ENCODE peak calls at places on chromosomes 11 and 22, in four cellular contexts. E is K562, T is GM12878, M is WTC11. P is an unnamed sample.
A peak's percentile ranks its signal among the peaks of the same experiment; 100 is the strongest.

GRCh38 chr11:102345923-102346322 is 1.1 kb upstream of the BIRC2 start:
- DNase-seq in E (peak; percentile 36), T (no peak), M (no peak), P (peak; percentile 64)

GRCh38 chr11:102318469-102318868 is 1.2 kb downstream of the BIRC3 start:
- DNase-seq in E (no peak), T (no peak), M (no peak), P (no peak)

GRCh38 chr11:43789700-43790443 is 90.8 kb upstream of the ALKBH3 start:
- DNase-seq in E (no peak), T (no peak), M (no peak), P (no peak)

GRCh38 chr11:96228472-96228871 is 114.5 kb downstream of the MAML2 start:
- DNase-seq in E (no peak), T (no peak), M (no peak), P (peak; percentile 68)

GRCh38 chr11:66856496-66857233 is at the start of gene LRFN4:
- DNase-seq in E (peak; percentile 37), T (no peak), M (peak; percentile 61), P (no peak)

GRCh38 chr11:93622043-93622442 is 39.4 kb upstream of the CEP295 start:
- DNase-seq in E (peak; percentile 20), T (no peak), M (no peak), P (peak; percentile 11)

GRCh38 chr11:3046641-3047040 is 10.6 kb downstream of the CARS1 start:
- DNase-seq in E (no peak), T (no peak), M (no peak), P (no peak)

GRCh38 chr22:48089601-48090331 is 1327.3 kb downstream of the TBC1D22A start:
- DNase-seq in E (peak; percentile 10), T (no peak), M (no peak), P (no peak)

GRCh38 chr22:47090591-47091240 is 328.3 kb downstream of the TBC1D22A start:
- DNase-seq in E (peak; percentile 86), T (no peak), M (peak; percentile 54), P (no peak)

GRCh38 chr11:70799386-70799785 is 401.1 kb downstream of the CTTN start:
- DNase-seq in E (no peak), T (no peak), M (no peak), P (no peak)

GRCh38 chr22:20430641-20431519 is 6.7 kb downstream of the SCARF2 start:
- DNase-seq in E (no peak), T (no peak), M (peak; percentile 68), P (no peak)

GRCh38 chr11:4479676-4480075 is 2.8 kb upstream of the OR52K1 start:
- DNase-seq in E (no peak), T (no peak), M (no peak), P (no peak)

GRCh38 chr11:45155627-45156180 is 9.3 kb downstream of the PRDM11 start:
- DNase-seq in E (no peak), T (no peak), M (no peak), P (no peak)

GRCh38 chr11:33633251-33634003 is 67.2 kb downstream of the C11orf91 start:
- DNase-seq in E (no peak), T (no peak), M (no peak), P (peak; percentile 82)

GRCh38 chr11:6586434-6587359 is 16.7 kb downstream of the RRP8 start:
- DNase-seq in E (no peak), T (no peak), M (no peak), P (no peak)

GRCh38 chr11:44301856-44302231 is 8.1 kb downstream of the ALX4 start:
- DNase-seq in E (peak; percentile 33), T (no peak), M (no peak), P (no peak)

GRCh38 chr11:119352857-119353260 is 6.4 kb upstream of the MFRP start:
- DNase-seq in E (peak; percentile 62), T (no peak), M (no peak), P (peak; percentile 92)

GRCh38 chr11:65428578-65429068 is 6.0 kb downstream of the NEAT1 start:
- DNase-seq in E (peak; percentile 60), T (no peak), M (no peak), P (no peak)

GRCh38 chr11:74279256-74279655 is 32.2 kb downstream of the P4HA3 start:
- DNase-seq in E (no peak), T (no peak), M (no peak), P (no peak)

GRCh38 chr11:56624661-56625110 is 10.0 kb upstream of the OR5M1 start:
- DNase-seq in E (peak; percentile 15), T (peak; percentile 30), M (no peak), P (peak; percentile 55)

GRCh38 chr11:9941991-9942390 is 278.1 kb downstream of the SWAP70 start:
- DNase-seq in E (no peak), T (no peak), M (no peak), P (no peak)

GRCh38 chr22:26617251-26618199 is at the start of gene CRYBB1:
- DNase-seq in E (peak; percentile 66), T (no peak), M (no peak), P (no peak)

GRCh38 chr11:126102436-126102894 is 39.8 kb upstream of the CDON start:
- DNase-seq in E (peak; percentile 52), T (peak; percentile 16), M (no peak), P (peak; percentile 25)

GRCh38 chr11:3121931-3122774 is 43.0 kb downstream of the OSBPL5 start:
- DNase-seq in E (no peak), T (no peak), M (peak; percentile 11), P (no peak)

GRCh38 chr11:68450711-68451110 is 9.8 kb upstream of the PPP6R3 start:
- DNase-seq in E (no peak), T (no peak), M (no peak), P (no peak)
- TF ChIP-seq NR2C2 in E (no peak), T (no peak), M (no peak), P (no peak)

GRCh38 chr11:26947379-26947844 is 46.5 kb upstream of the FIBIN start:
- DNase-seq in E (no peak), T (no peak), M (no peak), P (no peak)
- TF ChIP-seq NR2C2 in E (no peak), T (no peak), M (no peak), P (no peak)

DNA sequence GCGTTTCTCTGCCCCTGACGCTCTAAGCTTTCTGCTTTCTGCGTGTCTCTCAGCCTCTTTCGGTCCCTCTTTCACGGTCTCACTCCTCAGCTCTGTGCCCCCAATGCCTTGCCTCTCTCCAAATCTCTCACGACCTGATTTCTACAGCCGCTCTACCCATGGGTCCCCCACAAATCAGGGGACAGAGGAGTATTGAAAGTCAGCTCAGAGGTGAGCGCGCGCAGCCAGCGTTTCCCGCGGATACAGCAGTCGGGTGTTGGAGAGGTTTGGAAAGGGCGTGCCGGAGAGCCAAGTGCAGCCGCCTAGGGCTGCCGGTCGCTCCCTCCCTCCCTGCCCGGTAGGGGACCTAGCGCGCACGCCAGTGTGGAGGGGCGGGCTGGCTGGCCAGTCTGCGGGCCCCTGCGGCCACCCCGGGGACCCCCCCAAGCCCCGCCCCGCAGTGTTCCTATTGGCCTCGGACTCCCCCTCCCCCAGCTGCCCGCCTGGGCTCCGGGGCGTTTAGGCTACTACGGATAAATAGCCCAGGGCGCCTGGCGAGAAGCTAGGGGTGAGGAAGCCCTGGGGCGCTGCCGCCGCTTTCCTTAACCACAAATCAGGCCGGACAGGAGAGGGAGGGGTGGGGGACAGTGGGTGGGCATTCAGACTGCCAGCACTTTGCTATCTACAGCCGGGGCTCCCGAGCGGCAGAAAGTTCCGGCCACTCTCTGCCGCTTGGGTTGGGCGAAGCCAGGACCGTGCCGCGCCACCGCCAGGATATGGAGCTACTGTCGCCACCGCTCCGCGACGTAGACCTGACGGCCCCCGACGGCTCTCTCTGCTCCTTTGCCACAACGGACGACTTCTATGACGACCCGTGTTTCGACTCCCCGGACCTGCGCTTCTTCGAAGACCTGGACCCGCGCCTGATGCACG is at the start of gene MYOD1:
- DNase-seq in E (no peak), T (no peak), M (peak; percentile 63), P (no peak)
- TF ChIP-seq NR2C2 in E (no peak), T (no peak), M (no peak), P (no peak)

DNA sequence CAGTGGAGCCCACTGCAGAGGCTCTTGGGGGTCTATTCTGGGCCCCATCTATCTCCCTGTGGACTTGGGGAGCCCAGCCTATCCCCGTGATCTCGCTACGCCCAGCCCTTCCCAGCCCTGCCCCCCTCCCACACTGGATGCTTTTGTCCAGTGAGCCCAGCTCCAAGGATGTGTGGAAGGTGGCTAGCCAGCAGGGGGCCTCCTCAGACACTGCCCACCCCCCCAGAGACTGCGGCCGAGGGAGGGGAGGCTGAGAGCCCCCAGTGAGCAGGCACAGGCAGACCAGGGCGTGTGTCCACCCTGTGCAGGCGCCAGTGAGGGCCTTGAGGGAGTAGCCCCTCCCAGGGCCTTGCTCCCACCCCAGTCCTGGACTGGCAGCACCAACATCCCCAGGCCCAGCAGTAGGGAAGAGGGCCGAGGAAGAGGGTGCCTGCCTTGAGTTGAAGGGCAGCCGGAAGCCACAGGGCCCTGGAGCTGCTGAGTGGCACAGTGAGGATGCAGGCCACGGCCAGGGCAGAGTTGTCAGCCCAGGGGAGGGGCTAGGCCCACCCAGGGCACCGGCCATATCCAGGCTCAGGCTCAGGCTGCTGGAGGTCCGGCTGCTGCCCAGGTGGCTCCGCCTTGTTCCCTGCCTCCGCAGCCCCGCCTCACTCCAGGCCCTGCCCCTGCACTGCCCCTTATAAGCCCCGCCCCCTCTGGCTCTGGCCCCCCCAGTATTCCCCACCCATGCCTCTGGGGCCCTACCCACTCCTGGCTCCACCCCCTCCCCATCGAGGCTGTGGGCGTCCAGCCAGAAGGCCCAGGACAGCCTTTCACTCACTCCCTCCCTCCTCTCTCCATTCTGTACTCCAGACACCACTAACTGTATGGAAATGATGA is 28.0 kb downstream of the MOB2 start:
- DNase-seq in E (peak; percentile 72), T (no peak), M (peak; percentile 53), P (no peak)
- TF ChIP-seq NR2C2 in E (no peak), T (no peak), M (no peak), P (no peak)

P was measured in HepG2.